ENCODE peak calls at places on chromosomes 7 and 10, in four cellular contexts. Z is small intestine, E is aorta, P is heart right ventricle. W is an unnamed sample. For H3K36me3, the result is how much of the 10 kb centered on the place peaks cover.

GRCh38 chr7:113715262-113715661 is 203.5 kb downstream of the PPP1R3A start:
- DNase-seq in E (no peak), Z (no peak), P (no peak), W (no peak)

GRCh38 chr10:48251525-48252353 is 22.8 kb downstream of the FRMPD2 start:
- DNase-seq in P (no peak), E (no peak), Z (peak), W (peak)

GRCh38 chr7:132815696-132816334 is 239.5 kb upstream of the PLXNA4 start:
- DNase-seq in P (no peak), Z (no peak), E (no peak), W (peak)

GRCh38 chr7:42763137-42763551 is 148.7 kb downstream of the C7orf25 start:
- DNase-seq in E (no peak), P (no peak), Z (no peak), W (no peak)

GRCh38 chr10:85614981-85615380 is 751.6 kb downstream of the GRID1 start:
- DNase-seq in Z (no peak), P (no peak), E (no peak), W (no peak)

GRCh38 chr10:5904227-5904626 is 14.2 kb downstream of the FBH1 start:
- DNase-seq in E (no peak), Z (no peak), P (no peak), W (no peak)

GRCh38 chr10:16835223-16835622 is 18.0 kb upstream of the RSU1 start:
- DNase-seq in Z (no peak), E (no peak), P (no peak), W (no peak)

GRCh38 chr10:117543999-117544728 is 1.6 kb downstream of the EMX2 start:
- DNase-seq in E (peak), Z (no peak), P (no peak), W (peak)

GRCh38 chr10:72162978-72163377 is 52.8 kb upstream of the ANAPC16 start:
- DNase-seq in E (no peak), P (no peak), Z (no peak), W (no peak)

GRCh38 chr10:47179291-47179647 is 120.7 kb upstream of the GDF10 start:
- DNase-seq in P (no peak), Z (no peak), E (no peak), W (no peak)

GRCh38 chr7:112272921-112273561 is 66.5 kb downstream of the ZNF277 start:
- DNase-seq in E (no peak), P (peak), Z (no peak), W (peak)

GRCh38 chr10:80264081-80265056 is 25.1 kb downstream of the MAT1A start:
- DNase-seq in E (no peak), P (no peak), Z (no peak), W (no peak)

GRCh38 chr10:104680467-104681401 is 39.6 kb downstream of the SORCS3 start:
- DNase-seq in E (no peak), Z (no peak), P (peak), W (peak)

GRCh38 chr10:73886085-73886529 is 11.8 kb upstream of the CAMK2G start:
- DNase-seq in Z (peak), P (peak), E (peak), W (peak)

GRCh38 chr7:7595451-7595850 is 28.8 kb downstream of the MIOS start:
- DNase-seq in Z (peak), E (no peak), P (no peak), W (no peak)
- H3K36me3 ChIP-seq in Z (under half), E (under half), P (under half), W (under half)

GRCh38 chr10:79159785-79160184 is 91.0 kb downstream of the ZMIZ1 start:
- DNase-seq in Z (no peak), E (peak), P (peak), W (no peak)

GRCh38 chr10:79156334-79157274 is 87.8 kb downstream of the ZMIZ1 start:
- DNase-seq in Z (no peak), P (no peak), E (no peak), W (no peak)

GRCh38 chr10:79158402-79159097 is 89.8 kb downstream of the ZMIZ1 start:
- DNase-seq in P (no peak), Z (no peak), E (no peak), W (peak)

GRCh38 chr10:79159141-79159619 is 90.4 kb downstream of the ZMIZ1 start:
- DNase-seq in Z (no peak), P (no peak), E (peak), W (no peak)

DNA sequence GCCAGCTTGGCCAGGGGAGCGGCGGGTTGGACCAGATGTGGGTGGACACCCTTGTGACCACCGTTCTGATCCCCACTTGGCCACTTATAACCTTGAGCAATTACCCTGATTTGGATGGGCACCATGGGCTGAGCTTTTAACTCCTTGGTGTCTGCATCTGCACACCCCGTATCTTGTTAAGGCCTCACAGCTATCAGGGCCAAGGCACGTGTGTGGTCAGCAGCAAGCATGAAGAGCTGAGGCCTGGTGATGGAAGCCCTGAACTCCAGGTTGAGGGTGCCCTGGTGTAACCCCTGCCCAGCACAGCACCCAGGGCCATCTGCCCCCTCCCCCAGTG is 89.2 kb downstream of the ZMIZ1 start:
- DNase-seq in Z (no peak), P (no peak), E (no peak), W (no peak)
- H3K36me3 ChIP-seq in Z (under half), P (under half), E (under half), W (under half)

GRCh38 chr10:94608530-94608929 is 62.9 kb downstream of the HELLS start:
- DNase-seq in Z (no peak), E (no peak), P (no peak), W (no peak)

GRCh38 chr10:94607111-94607510 is 61.5 kb downstream of the HELLS start:
- DNase-seq in E (no peak), Z (no peak), P (no peak), W (no peak)

GRCh38 chr10:94602729-94603515 is 57.3 kb downstream of the HELLS start:
- DNase-seq in Z (no peak), E (no peak), P (no peak), W (no peak)
- H3K36me3 ChIP-seq in Z (under half), E (under half), P (under half), W (half or more)

GRCh38 chr7:128084896-128085608 is 53.8 kb upstream of the LRRC4 start:
- DNase-seq in E (no peak), Z (no peak), P (peak), W (no peak)
- H3K36me3 ChIP-seq in E (under half), Z (under half), P (under half), W (under half)

GRCh38 chr7:103338864-103339263 is 5.7 kb downstream of the DNAJC2 start:
- DNase-seq in E (no peak), P (no peak), Z (no peak), W (no peak)
- H3K36me3 ChIP-seq in E (under half), P (under half), Z (under half), W (half or more)

GRCh38 chr7:45407730-45408406 is 166.3 kb upstream of the ADCY1 start:
- DNase-seq in P (no peak), Z (no peak), E (no peak), W (peak)
- H3K36me3 ChIP-seq in P (under half), Z (under half), E (under half), W (under half)